ENCODE peak calls at places on chromosomes 6 and 20, in four cellular contexts. One of them, this sample, is unnamed.

GRCh38 chr6:54801669-54802068 is 44.9 kb upstream of the FAM83B start:
- ATAC-seq in upper lobe of left lung: no peak
- ATAC-seq in A549: no peak
- ATAC-seq in GM12878: no peak
- ATAC-seq in this sample: no peak

GRCh38 chr6:12111271-12111670 is 99.2 kb downstream of the HIVEP1 start:
- ATAC-seq in upper lobe of left lung: no peak
- ATAC-seq in A549: no peak
- ATAC-seq in GM12878: no peak
- ATAC-seq in this sample: no peak

GRCh38 chr20:24984963-24985640 is 7.4 kb downstream of the APMAP start:
- ATAC-seq in upper lobe of left lung: no peak
- ATAC-seq in A549: no peak
- ATAC-seq in GM12878: peak
- ATAC-seq in this sample: no peak

GRCh38 chr6:169019727-169020491 is 233.7 kb downstream of the THBS2 start:
- ATAC-seq in upper lobe of left lung: no peak
- ATAC-seq in A549: peak
- ATAC-seq in GM12878: no peak
- ATAC-seq in this sample: peak

GRCh38 chr6:129890164-129890563 is 29.0 kb upstream of the TMEM244 start:
- ATAC-seq in upper lobe of left lung: no peak
- ATAC-seq in A549: no peak
- ATAC-seq in GM12878: peak
- ATAC-seq in this sample: no peak

GRCh38 chr6:154164397-154164796 is 125.4 kb downstream of the OPRM1 start:
- ATAC-seq in upper lobe of left lung: peak
- ATAC-seq in A549: no peak
- ATAC-seq in GM12878: no peak
- ATAC-seq in this sample: peak

GRCh38 chr20:37882961-37883712 is 19.8 kb upstream of the VSTM2L start:
- ATAC-seq in upper lobe of left lung: no peak
- ATAC-seq in A549: no peak
- ATAC-seq in GM12878: no peak
- ATAC-seq in this sample: no peak

GRCh38 chr6:158290659-158291058 is 21.6 kb upstream of the TULP4 start:
- ATAC-seq in upper lobe of left lung: no peak
- ATAC-seq in A549: no peak
- ATAC-seq in GM12878: peak
- ATAC-seq in this sample: no peak

GRCh38 chr20:25277941-25278521 is 30.1 kb downstream of the PYGB start:
- ATAC-seq in upper lobe of left lung: no peak
- ATAC-seq in A549: no peak
- ATAC-seq in GM12878: no peak
- ATAC-seq in this sample: no peak

GRCh38 chr6:39948156-39948850 is 14.0 kb upstream of the MOCS1 start:
- ATAC-seq in upper lobe of left lung: no peak
- ATAC-seq in A549: no peak
- ATAC-seq in GM12878: no peak
- ATAC-seq in this sample: no peak

GRCh38 chr6:81933089-81933488 is 180.6 kb upstream of the TENT5A start:
- ATAC-seq in upper lobe of left lung: no peak
- ATAC-seq in A549: no peak
- ATAC-seq in GM12878: peak
- ATAC-seq in this sample: no peak

GRCh38 chr6:73051147-73051546 is 174.1 kb downstream of the KHDC1L start:
- ATAC-seq in upper lobe of left lung: no peak
- ATAC-seq in A549: no peak
- ATAC-seq in GM12878: no peak
- ATAC-seq in this sample: no peak

GRCh38 chr6:13327691-13328075 is 654 bp downstream of the TBC1D7 start:
- ATAC-seq in upper lobe of left lung: no peak
- ATAC-seq in A549: peak
- ATAC-seq in GM12878: peak
- ATAC-seq in this sample: no peak

GRCh38 chr20:51979226-51979625 is 176.9 kb upstream of the SALL4 start:
- ATAC-seq in upper lobe of left lung: no peak
- ATAC-seq in A549: no peak
- ATAC-seq in GM12878: no peak
- ATAC-seq in this sample: no peak

GRCh38 chr6:158311193-158311592 is 1.1 kb upstream of the TULP4 start:
- ATAC-seq in upper lobe of left lung: no peak
- ATAC-seq in A549: no peak
- ATAC-seq in GM12878: no peak
- ATAC-seq in this sample: peak

GRCh38 chr6:133899556-133899955 is 10.6 kb downstream of the TCF21 start:
- ATAC-seq in upper lobe of left lung: no peak
- ATAC-seq in A549: no peak
- ATAC-seq in GM12878: no peak
- ATAC-seq in this sample: no peak

GRCh38 chr6:138428943-138429616 is 25.1 kb downstream of the HEBP2 start:
- ATAC-seq in upper lobe of left lung: no peak
- ATAC-seq in A549: peak
- ATAC-seq in GM12878: peak
- ATAC-seq in this sample: peak

GRCh38 chr6:18160921-18161320 is 5.7 kb downstream of the KDM1B start:
- ATAC-seq in upper lobe of left lung: no peak
- ATAC-seq in A549: no peak
- ATAC-seq in GM12878: no peak
- ATAC-seq in this sample: no peak

GRCh38 chr20:44247131-44247571 is at the start of gene GDAP1L1:
- ATAC-seq in upper lobe of left lung: no peak
- ATAC-seq in A549: no peak
- ATAC-seq in GM12878: no peak
- ATAC-seq in this sample: no peak

GRCh38 chr20:21230686-21231085 is 72.4 kb upstream of the XRN2 start:
- ATAC-seq in upper lobe of left lung: no peak
- ATAC-seq in A549: no peak
- ATAC-seq in GM12878: no peak
- ATAC-seq in this sample: no peak

GRCh38 chr6:165159459-165159858 is 149.9 kb downstream of the C6orf118 start:
- ATAC-seq in upper lobe of left lung: no peak
- ATAC-seq in A549: no peak
- ATAC-seq in GM12878: no peak
- ATAC-seq in this sample: no peak

GRCh38 chr6:94323853-94324252 is 904.5 kb upstream of the EPHA7 start:
- ATAC-seq in upper lobe of left lung: no peak
- ATAC-seq in A549: no peak
- ATAC-seq in GM12878: peak
- ATAC-seq in this sample: no peak

GRCh38 chr20:37711987-37712961 is 18.4 kb downstream of the CTNNBL1 start:
- ATAC-seq in upper lobe of left lung: no peak
- ATAC-seq in A549: no peak
- ATAC-seq in GM12878: no peak
- ATAC-seq in this sample: no peak

GRCh38 chr6:52564856-52565255 is 12.0 kb downstream of the TRAM2 start:
- ATAC-seq in upper lobe of left lung: no peak
- ATAC-seq in A549: no peak
- ATAC-seq in GM12878: no peak
- ATAC-seq in this sample: no peak

DNA sequence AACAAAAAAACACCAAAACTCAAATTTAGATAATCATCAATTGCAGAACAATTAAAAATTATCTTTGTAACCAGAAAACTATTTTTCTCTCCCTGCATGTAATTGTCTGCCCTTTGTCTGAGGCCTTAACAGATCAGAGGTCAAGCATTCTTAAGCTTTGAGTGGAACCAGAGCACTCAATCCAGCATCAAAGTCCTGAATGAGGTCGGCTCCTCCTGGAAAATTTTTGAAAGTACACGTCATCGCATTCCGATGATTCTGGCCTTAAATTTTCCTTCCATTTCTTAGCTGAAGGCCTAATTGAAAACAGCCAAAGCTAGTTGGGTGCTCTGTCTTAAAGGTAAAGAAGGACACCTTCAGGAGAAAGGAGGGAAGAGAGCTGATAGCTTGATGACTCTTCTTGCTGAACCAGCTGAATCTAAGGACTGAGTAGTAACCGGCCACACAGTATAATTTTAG is 510.2 kb upstream of the SULF2 start:
- ATAC-seq in upper lobe of left lung: peak
- ATAC-seq in A549: peak
- ATAC-seq in GM12878: no peak
- ATAC-seq in this sample: peak
- TF ChIP-seq EP300 in upper lobe of left lung: no peak
- TF ChIP-seq EP300 in A549: no peak
- TF ChIP-seq EP300 in GM12878: no peak
- TF ChIP-seq EP300 in this sample: no peak

DNA sequence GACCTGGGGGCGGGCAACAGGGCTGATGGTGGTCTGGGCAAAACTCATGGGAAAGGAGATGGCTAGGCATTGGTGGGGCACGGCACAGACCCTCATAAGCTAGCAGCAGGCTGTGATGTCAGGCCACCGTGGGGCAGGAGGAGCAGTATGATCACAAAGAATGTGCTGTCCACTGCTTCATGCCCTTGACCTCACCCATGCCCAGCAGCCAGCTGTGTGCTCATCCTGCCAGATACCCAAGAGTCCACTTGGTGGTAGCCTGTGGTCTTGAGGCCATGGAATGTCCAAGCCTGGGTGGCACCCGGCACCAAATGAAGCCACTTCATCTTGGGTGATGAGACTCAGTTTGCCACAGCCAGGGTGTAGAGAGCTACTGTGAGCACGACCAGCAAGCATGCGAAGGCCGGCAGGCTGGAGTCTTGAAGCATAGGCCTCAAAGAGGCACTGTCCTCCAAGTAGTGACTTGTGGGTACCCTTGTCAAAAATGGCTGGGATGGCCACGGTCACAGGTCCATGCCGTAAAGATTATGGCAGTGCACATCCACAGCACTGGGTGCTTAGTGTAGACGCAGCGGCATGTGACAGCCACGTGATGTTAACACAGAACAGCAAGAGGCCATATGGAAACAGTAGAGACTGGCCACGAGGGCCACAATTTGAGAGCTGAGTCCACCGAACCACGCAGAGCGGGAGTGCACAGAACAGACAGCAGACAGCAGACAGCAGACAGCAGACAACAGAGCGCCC is 19.0 kb downstream of the PLAGL2 start:
- ATAC-seq in upper lobe of left lung: no peak
- ATAC-seq in A549: no peak
- ATAC-seq in GM12878: no peak
- ATAC-seq in this sample: no peak
- H3K27ac ChIP-seq in upper lobe of left lung: no peak
- H3K27ac ChIP-seq in A549: no peak
- H3K27ac ChIP-seq in GM12878: no peak
- H3K27ac ChIP-seq in this sample: no peak

DNA sequence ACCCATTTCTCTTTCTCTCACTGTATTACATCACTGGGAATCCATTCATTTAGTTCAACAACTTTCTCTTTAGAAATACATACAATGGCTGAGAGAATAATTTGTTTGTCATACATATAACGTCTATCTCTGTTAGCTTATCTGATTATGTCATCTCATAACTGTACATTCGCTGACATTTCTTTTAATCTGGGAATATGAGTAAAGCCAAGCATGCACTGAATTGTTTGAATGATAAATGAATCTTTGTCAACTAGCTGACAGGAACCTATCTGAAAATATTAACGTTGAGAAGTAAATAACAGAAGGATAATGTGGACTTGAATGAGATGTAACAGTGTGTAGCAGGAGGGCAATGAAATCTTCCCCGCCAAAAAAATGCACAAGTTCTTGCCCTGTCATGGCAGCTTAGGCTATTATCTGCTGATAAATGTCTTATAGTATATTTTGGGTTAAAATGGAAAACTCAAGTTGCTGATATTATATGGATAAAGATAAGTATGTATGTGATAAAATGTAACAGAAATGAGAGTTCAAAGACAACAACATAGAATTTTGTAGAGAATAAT is 581.2 kb upstream of the ADGRB3 start:
- ATAC-seq in upper lobe of left lung: no peak
- ATAC-seq in A549: no peak
- ATAC-seq in GM12878: no peak
- ATAC-seq in this sample: no peak
- TF ChIP-seq EP300 in upper lobe of left lung: no peak
- TF ChIP-seq EP300 in A549: no peak
- TF ChIP-seq EP300 in GM12878: no peak
- TF ChIP-seq EP300 in this sample: no peak

GRCh38 chr6:26335631-26336323 is 29.2 kb upstream of the BTN3A2 start:
- ATAC-seq in upper lobe of left lung: no peak
- ATAC-seq in A549: no peak
- ATAC-seq in GM12878: no peak
- ATAC-seq in this sample: no peak

GRCh38 chr6:26333458-26334297 is 31.3 kb upstream of the BTN3A2 start:
- ATAC-seq in upper lobe of left lung: no peak
- ATAC-seq in A549: no peak
- ATAC-seq in GM12878: no peak
- ATAC-seq in this sample: no peak

GRCh38 chr6:26338810-26339209 is 26.2 kb upstream of the BTN3A2 start:
- ATAC-seq in upper lobe of left lung: no peak
- ATAC-seq in A549: no peak
- ATAC-seq in GM12878: no peak
- ATAC-seq in this sample: no peak

GRCh38 chr6:26339612-26340011 is 25.4 kb upstream of the BTN3A2 start:
- ATAC-seq in upper lobe of left lung: no peak
- ATAC-seq in A549: no peak
- ATAC-seq in GM12878: no peak
- ATAC-seq in this sample: no peak

GRCh38 chr6:26336355-26337198 is 28.4 kb upstream of the BTN3A2 start:
- ATAC-seq in upper lobe of left lung: no peak
- ATAC-seq in A549: peak
- ATAC-seq in GM12878: peak
- ATAC-seq in this sample: no peak
- H3K27ac ChIP-seq in upper lobe of left lung: no peak
- H3K27ac ChIP-seq in A549: peak
- H3K27ac ChIP-seq in GM12878: peak
- H3K27ac ChIP-seq in this sample: no peak

This sample was measured in gastroesophageal sphincter.